ENCODE peak calls at places on chromosomes 5 and 9, in five cellular contexts. R, G, Q, C and Y are unnamed samples.

GRCh38 chr5:22678886-22679285 is 174.3 kb downstream of the CDH12 start:
- DNase-seq in R (no peak), G (no peak), Q (no peak), C (no peak), Y (no peak)

GRCh38 chr5:42301349-42301748 is 121.9 kb upstream of the GHR start:
- DNase-seq in R (peak; percentile 11), G (no peak), Q (no peak), C (no peak), Y (peak; percentile 1)

GRCh38 chr9:95808001-95808400 is 67.5 kb upstream of the ERCC6L2 start:
- DNase-seq in R (no peak), G (no peak), Q (no peak), C (no peak), Y (peak; percentile 32)

GRCh38 chr9:123929177-123929869 is 603 bp downstream of the DENND1A start:
- DNase-seq in R (no peak), G (peak; percentile 5), Q (peak; percentile 32), C (peak; percentile 33), Y (no peak)

GRCh38 chr9:110076894-110077725 is 130.8 kb downstream of the C9orf152 start:
- DNase-seq in R (peak; percentile 41), G (no peak), Q (no peak), C (no peak), Y (peak; percentile 71)

GRCh38 chr5:120017523-120017922 is 388.2 kb downstream of the FAM170A start:
- DNase-seq in R (peak; percentile 9), G (no peak), Q (no peak), C (no peak), Y (peak; percentile 51)

GRCh38 chr5:157085930-157086329 is 22.9 kb downstream of the HAVCR2 start:
- DNase-seq in R (no peak), G (no peak), Q (no peak), C (no peak), Y (no peak)

GRCh38 chr9:130665431-130666392 is 1.3 kb downstream of the PRDM12 start:
- DNase-seq in R (peak; percentile 38), G (no peak), Q (no peak), C (no peak), Y (no peak)

GRCh38 chr5:78964889-78965288 is 20.2 kb downstream of the ARSB start:
- DNase-seq in R (peak; percentile 50), G (no peak), Q (no peak), C (peak; percentile 65), Y (peak; percentile 77)

GRCh38 chr5:1153428-1153827 is 41.6 kb upstream of the SLC12A7 start:
- DNase-seq in R (no peak), G (no peak), Q (no peak), C (no peak), Y (no peak)

GRCh38 chr9:36141288-36141687 is 4.8 kb downstream of the GLIPR2 start:
- DNase-seq in R (peak; percentile 57), G (no peak), Q (no peak), C (no peak), Y (peak; percentile 48)

GRCh38 chr9:12719431-12719830 is 26.2 kb downstream of the TYRP1 start:
- DNase-seq in R (peak; percentile 30), G (no peak), Q (no peak), C (peak; percentile 60), Y (peak; percentile 65)

GRCh38 chr5:73673161-73673591 is 47.2 kb downstream of the ARHGEF28 start:
- DNase-seq in R (peak; percentile 47), G (no peak), Q (no peak), C (no peak), Y (peak; percentile 85)

GRCh38 chr9:109793196-109793595 is 13.2 kb downstream of the PALM2AKAP2 start:
- DNase-seq in R (peak; percentile 90), G (no peak), Q (no peak), C (peak; percentile 41), Y (peak; percentile 95)

GRCh38 chr5:133993152-133993548 is 11.6 kb downstream of the VDAC1 start:
- DNase-seq in R (peak; percentile 61), G (no peak), Q (no peak), C (no peak), Y (peak; percentile 65)

GRCh38 chr5:162817381-162817780 is 620.0 kb upstream of the CCNG1 start:
- DNase-seq in R (no peak), G (no peak), Q (no peak), C (no peak), Y (no peak)

GRCh38 chr5:82894754-82895153 is 182.4 kb downstream of the TMEM167A start:
- DNase-seq in R (no peak), G (no peak), Q (no peak), C (no peak), Y (no peak)

GRCh38 chr5:157327771-157328170 is 61.8 kb downstream of the CYFIP2 start:
- DNase-seq in R (no peak), G (no peak), Q (no peak), C (no peak), Y (no peak)

GRCh38 chr5:119396265-119396664 is 40.4 kb downstream of the TNFAIP8 start:
- DNase-seq in R (no peak), G (no peak), Q (no peak), C (no peak), Y (no peak)

GRCh38 chr9:136949239-136949816 is 2.7 kb upstream of the LCN12 start:
- DNase-seq in R (no peak), G (no peak), Q (no peak), C (no peak), Y (no peak)

GRCh38 chr5:151703227-151703626 is 16.5 kb upstream of the SPARC start:
- DNase-seq in R (no peak), G (no peak), Q (no peak), C (no peak), Y (no peak)

GRCh38 chr5:90792725-90793124 is 234.1 kb downstream of the ADGRV1 start:
- DNase-seq in R (no peak), G (no peak), Q (no peak), C (no peak), Y (no peak)

GRCh38 chr5:40734986-40735385 is 20.8 kb downstream of the TTC33 start:
- DNase-seq in R (peak; percentile 20), G (no peak), Q (no peak), C (no peak), Y (peak; percentile 40)

GRCh38 chr9:123710299-123710698 is 219.6 kb downstream of the DENND1A start:
- DNase-seq in R (peak; percentile 61), G (no peak), Q (no peak), C (no peak), Y (peak; percentile 75)

GRCh38 chr9:135647897-135648296 is 8.6 kb upstream of the GLT6D1 start:
- DNase-seq in R (no peak), G (no peak), Q (no peak), C (no peak), Y (no peak)

GRCh38 chr5:54894957-54895815 is 90.2 kb downstream of the ESM1 start:
- DNase-seq in R (no peak), G (no peak), Q (no peak), C (no peak), Y (no peak)

GRCh38 chr5:15579193-15579990 is 79.4 kb downstream of the FBXL7 start:
- DNase-seq in R (peak; percentile 43), G (no peak), Q (no peak), C (no peak), Y (peak; percentile 91)

GRCh38 chr5:9519537-9519936 is 26.3 kb downstream of the SEMA5A start:
- DNase-seq in R (peak; percentile 85), G (no peak), Q (no peak), C (no peak), Y (peak; percentile 94)

GRCh38 chr5:122863240-122863639 is 17.8 kb downstream of the SNX24 start:
- DNase-seq in R (no peak), G (no peak), Q (no peak), C (no peak), Y (no peak)

GRCh38 chr9:91006046-91006445 is 204.4 kb downstream of the SYK start:
- DNase-seq in R (no peak), G (no peak), Q (no peak), C (no peak), Y (no peak)

GRCh38 chr5:54243483-54244080 is 66.8 kb downstream of the ARL15 start:
- DNase-seq in R (peak; percentile 60), G (peak; percentile 3), Q (no peak), C (peak; percentile 24), Y (peak; percentile 51)

GRCh38 chr9:12274577-12274976 is 418.6 kb upstream of the TYRP1 start:
- DNase-seq in R (no peak), G (no peak), Q (no peak), C (no peak), Y (no peak)

GRCh38 chr5:8517461-8517860 is 648.5 kb downstream of the MTRR start:
- DNase-seq in R (no peak), G (no peak), Q (no peak), C (no peak), Y (no peak)

GRCh38 chr9:135887585-135888050 is 19.7 kb downstream of the CAMSAP1 start:
- DNase-seq in R (no peak), G (peak; percentile 39), Q (peak; percentile 14), C (no peak), Y (no peak)

GRCh38 chr5:90325093-90325492 is 84.5 kb downstream of the CETN3 start:
- DNase-seq in R (no peak), G (no peak), Q (no peak), C (no peak), Y (no peak)

GRCh38 chr5:131068893-131069643 is 96.0 kb downstream of the HINT1 start:
- DNase-seq in R (no peak), G (peak; percentile 37), Q (peak; percentile 8), C (peak; percentile 28), Y (no peak)

GRCh38 chr5:135069895-135070657 is 36.0 kb upstream of the PITX1 start:
- DNase-seq in R (no peak), G (no peak), Q (no peak), C (no peak), Y (no peak)

GRCh38 chr5:155508673-155509072 is 495.1 kb downstream of the KIF4B start:
- DNase-seq in R (no peak), G (no peak), Q (no peak), C (no peak), Y (no peak)

GRCh38 chr9:128136816-128137793 is 9.6 kb upstream of the PTGES2 start:
- DNase-seq in R (peak; percentile 78), G (no peak), Q (no peak), C (peak; percentile 87), Y (peak; percentile 75)

GRCh38 chr5:9829621-9830020 is 199.5 kb upstream of the TAS2R1 start:
- DNase-seq in R (no peak), G (no peak), Q (no peak), C (no peak), Y (no peak)